ENCODE peak calls at places on chromosomes 1 and 21, in eight cellular contexts. G is hepatocyte, I is left ventricle myocardium inferior, L is cardiac muscle cell, Z is fibroblast of the aortic adventitia, M is GM23338, Q is OCI-LY7, S is IMR-90. Y is an unnamed sample.

GRCh38 chr1:220511183-220511582 is 16.8 kb upstream of the MARK1 start:
- DNase-seq in I (no peak), Z (no peak), Q (no peak), G (no peak), L (no peak), S (no peak), M (no peak), Y (no peak)

GRCh38 chr1:84774674-84775548 is 84.7 kb upstream of the SSX2IP start:
- DNase-seq in S (no peak), G (no peak), M (peak), L (no peak), I (no peak), Q (no peak), Z (no peak), Y (no peak)

GRCh38 chr1:89547563-89548485 is 23.2 kb downstream of the LRRC8B start:
- DNase-seq in S (peak), Z (no peak), M (no peak), I (no peak), L (peak), Q (no peak), G (no peak), Y (no peak)

GRCh38 chr1:94246692-94247145 is 9.3 kb upstream of the ARHGAP29 start:
- DNase-seq in L (peak), Z (no peak), S (no peak), Q (no peak), G (peak), M (peak), I (no peak), Y (no peak)

GRCh38 chr1:7621334-7622219 is 149.5 kb upstream of the VAMP3 start:
- DNase-seq in Z (no peak), L (peak), I (no peak), Q (no peak), G (no peak), M (no peak), S (no peak), Y (peak)

GRCh38 chr1:7717769-7718368 is 53.2 kb upstream of the VAMP3 start:
- DNase-seq in G (no peak), Z (no peak), S (no peak), L (no peak), I (no peak), Q (no peak), M (peak), Y (no peak)

GRCh38 chr1:84117868-84118267 is 26.2 kb upstream of the PRKACB start:
- DNase-seq in Z (peak), Q (no peak), G (no peak), I (no peak), M (peak), S (peak), L (peak), Y (peak)

GRCh38 chr1:20574686-20575543 is 14.0 kb upstream of the CDA start:
- DNase-seq in G (peak), Q (peak), S (peak), L (peak), I (peak), Z (peak), M (peak), Y (no peak)

GRCh38 chr1:93798301-93798700 is 80.7 kb downstream of the DNTTIP2 start:
- DNase-seq in S (peak), G (no peak), M (no peak), Q (no peak), Z (peak), I (no peak), L (peak), Y (no peak)

GRCh38 chr1:68229927-68230812 is 2.2 kb downstream of the WLS start:
- DNase-seq in M (peak), I (no peak), G (peak), S (peak), L (peak), Q (no peak), Z (peak), Y (no peak)

GRCh38 chr1:95252422-95252821 is 18.4 kb downstream of the RWDD3 start:
- DNase-seq in Q (no peak), S (no peak), I (no peak), M (no peak), G (no peak), Z (no peak), L (no peak), Y (no peak)

GRCh38 chr1:43446881-43447835 is 6.6 kb downstream of the HYI start:
- DNase-seq in Q (no peak), M (no peak), Z (no peak), L (no peak), G (no peak), I (no peak), S (no peak), Y (no peak)

GRCh38 chr1:109895720-109896504 is 14.7 kb upstream of the CSF1 start:
- DNase-seq in I (peak), L (peak), G (no peak), S (peak), Q (no peak), M (no peak), Z (peak), Y (no peak)

GRCh38 chr1:198929961-198930599 is 291.2 kb downstream of the PTPRC start:
- DNase-seq in I (no peak), L (peak), S (peak), G (peak), Q (peak), Z (no peak), M (peak), Y (no peak)

GRCh38 chr21:42147386-42148020 is 71.4 kb upstream of the ABCG1 start:
- DNase-seq in S (no peak), I (no peak), G (no peak), M (no peak), Z (no peak), L (no peak), Q (no peak), Y (no peak)

GRCh38 chr1:176829261-176829976 is 335.1 kb downstream of the ASTN1 start:
- DNase-seq in S (no peak), L (no peak), I (no peak), Q (no peak), Z (no peak), G (peak), M (no peak), Y (no peak)

GRCh38 chr1:9591669-9592509 is 3.2 kb downstream of the TMEM201 start:
- DNase-seq in I (no peak), G (no peak), Z (no peak), M (peak), Q (no peak), S (no peak), L (no peak), Y (no peak)

GRCh38 chr1:43056981-43057391 is 98.3 kb upstream of the SLC2A1 start:
- DNase-seq in Z (peak), G (peak), S (peak), M (no peak), I (no peak), L (peak), Q (no peak), Y (no peak)

GRCh38 chr1:44453798-44454349 is 48.8 kb downstream of the RNF220 start:
- DNase-seq in M (no peak), L (no peak), G (no peak), I (no peak), Q (no peak), Z (no peak), S (no peak), Y (no peak)

GRCh38 chr1:94490556-94490955 is 51.0 kb downstream of the F3 start:
- DNase-seq in Z (no peak), L (no peak), Q (no peak), S (no peak), M (no peak), G (no peak), I (no peak), Y (no peak)

GRCh38 chr1:219812491-219813221 is 115.7 kb downstream of the SLC30A10 start:
- DNase-seq in S (peak), Z (peak), M (peak), Q (peak), G (peak), L (peak), I (no peak), Y (no peak)

GRCh38 chr1:101476541-101476940 is 239.7 kb downstream of the S1PR1 start:
- DNase-seq in G (no peak), Z (no peak), M (no peak), I (no peak), L (no peak), S (no peak), Q (no peak), Y (no peak)

GRCh38 chr1:29861446-29861845 is 625.1 kb downstream of the PTPRU start:
- DNase-seq in M (no peak), L (no peak), Q (no peak), Z (no peak), G (no peak), I (no peak), S (no peak), Y (no peak)

GRCh38 chr1:202192770-202193613 is 607 bp upstream of the LGR6 start:
- DNase-seq in Z (peak), G (peak), L (peak), M (peak), S (peak), Q (peak), I (peak), Y (no peak)

GRCh38 chr1:156160744-156161181 is 7.4 kb downstream of the SEMA4A start:
- DNase-seq in S (peak), L (peak), Q (no peak), M (peak), I (peak), G (peak), Z (no peak), Y (no peak)

GRCh38 chr1:234933475-234933874 is 195.2 kb downstream of the TOMM20 start:
- DNase-seq in I (peak), Z (peak), L (peak), Q (peak), G (no peak), S (peak), M (no peak), Y (no peak)

GRCh38 chr1:119453021-119453420 is 38.1 kb downstream of the HSD3B2 start:
- DNase-seq in L (peak), G (no peak), S (peak), M (no peak), Z (peak), I (no peak), Q (no peak), Y (no peak)

GRCh38 chr1:245690153-245690552 is 535.4 kb downstream of the KIF26B start:
- DNase-seq in Q (no peak), G (no peak), L (no peak), Z (no peak), S (peak), M (no peak), I (no peak), Y (no peak)

GRCh38 chr1:174413632-174414031 is 34.1 kb upstream of the GPR52 start:
- DNase-seq in Q (no peak), G (no peak), L (peak), Z (peak), I (no peak), S (no peak), M (peak), Y (no peak)

GRCh38 chr1:78658901-78659300 is 9.3 kb downstream of the IFI44 start:
- DNase-seq in M (peak), Z (no peak), I (no peak), Q (no peak), G (no peak), L (peak), S (peak), Y (no peak)

GRCh38 chr21:36792505-36792967 is 93.6 kb downstream of the SIM2 start:
- DNase-seq in I (no peak), Z (no peak), M (no peak), Q (no peak), G (no peak), L (no peak), S (peak), Y (no peak)

GRCh38 chr21:16573581-16573980 is 843.8 kb downstream of the USP25 start:
- DNase-seq in S (peak), Z (peak), L (peak), M (no peak), I (no peak), Q (no peak), G (no peak), Y (no peak)

DNA sequence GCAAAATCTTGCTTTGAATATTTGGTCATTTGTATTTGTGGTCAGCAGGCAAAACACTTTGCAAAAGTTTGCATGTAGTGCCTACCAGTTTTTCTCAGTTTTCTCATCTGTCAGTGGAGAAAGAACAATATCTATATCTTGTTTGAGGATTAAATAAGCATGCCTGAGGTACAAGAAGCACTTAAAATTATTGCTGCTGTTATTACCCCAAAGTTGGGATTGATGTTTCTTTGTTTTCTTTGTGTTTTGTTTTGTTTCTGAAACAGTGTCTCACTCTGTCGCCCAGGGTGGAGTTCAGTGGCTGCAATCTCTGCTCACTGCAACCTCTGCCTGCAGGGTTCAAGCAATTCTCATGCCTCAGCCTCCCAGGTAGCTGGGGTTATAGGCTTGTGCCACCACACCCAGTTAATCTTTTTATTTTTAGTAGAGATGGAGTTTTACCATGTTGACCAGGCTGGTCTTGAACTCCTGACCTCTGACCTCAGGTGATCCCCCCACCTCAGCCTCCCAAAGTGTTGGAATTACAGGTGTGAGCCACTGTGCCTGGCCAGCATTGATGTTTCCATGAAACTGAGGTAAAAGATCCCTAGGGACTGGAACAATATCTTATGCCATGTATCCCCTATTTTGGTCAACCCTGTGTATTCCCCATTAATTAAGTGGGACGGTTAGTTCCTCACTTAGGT is 15.9 kb downstream of the RAP1A start:
- DNase-seq in S (no peak), Q (no peak), Z (no peak), L (no peak), I (no peak), G (no peak), M (no peak), Y (no peak)
- H3K4me3 ChIP-seq in S (no peak), Q (no peak), Z (no peak), L (no peak), I (no peak), G (no peak), M (no peak), Y (no peak)

GRCh38 chr1:34199927-34200326 is 23.2 kb downstream of the C1orf94 start:
- DNase-seq in L (no peak), S (peak), I (no peak), Q (no peak), G (peak), M (no peak), Z (peak), Y (peak)
- TF ChIP-seq CTCF in L (no peak), S (no peak), I (no peak), Q (no peak), G (no peak), M (no peak), Z (no peak), Y (no peak)

GRCh38 chr1:171134194-171134924 is 43.7 kb downstream of the FMO3 start:
- DNase-seq in Q (no peak), M (no peak), L (no peak), Z (no peak), I (no peak), S (no peak), G (no peak), Y (no peak)
- H3K4me3 ChIP-seq in Q (no peak), M (no peak), L (no peak), Z (no peak), I (no peak), S (no peak), G (no peak), Y (no peak)

DNA sequence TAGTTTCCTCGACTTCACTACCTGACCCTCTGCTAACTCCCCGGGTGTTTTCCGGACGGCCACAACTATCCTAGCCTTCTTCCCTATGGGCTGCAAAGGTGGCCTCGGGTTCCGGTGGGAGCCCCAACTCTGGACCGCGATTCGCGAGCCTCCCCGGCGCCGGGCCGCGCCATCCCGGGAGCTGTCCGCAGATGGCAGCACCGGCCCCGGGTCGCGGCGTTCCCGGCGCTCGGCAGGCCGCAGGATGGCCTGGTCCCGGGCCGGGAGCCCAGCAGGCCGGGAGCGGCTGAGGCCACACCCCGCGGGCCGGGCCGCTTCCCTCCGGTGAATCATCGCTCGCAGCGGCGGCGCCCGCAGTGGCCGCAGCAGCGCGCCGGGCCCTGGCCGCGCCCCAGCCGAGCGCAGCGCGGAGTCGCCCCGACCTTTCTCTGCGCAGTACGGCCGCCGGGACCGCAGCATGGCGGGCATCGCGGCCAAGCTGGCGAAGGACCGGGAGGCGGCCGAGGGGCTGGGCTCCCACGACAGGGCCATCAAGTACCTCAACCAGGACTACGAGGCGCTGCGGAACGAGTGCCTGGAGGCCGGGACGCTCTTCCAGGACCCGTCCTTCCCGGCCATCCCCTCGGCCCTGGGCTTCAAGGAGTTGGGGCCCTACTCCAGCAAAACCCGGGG is at the start of gene CAPN2:
- DNase-seq in S (peak), Z (peak), L (peak), G (peak), I (peak), Q (no peak), M (peak), Y (no peak)
- TF ChIP-seq CTCF in S (peak), Z (peak), L (peak), G (peak), I (peak), Q (no peak), M (peak), Y (peak)